ENCODE peak calls at places on chromosomes 13 and 19, in four cellular contexts. Q is K562, I is keratinocyte, J is GM23338. Y is an unnamed sample.
A peak's percentile ranks its signal among the peaks of the same experiment; 100 is the strongest.

GRCh38 chr19:10009269-10009665 is 1.0 kb downstream of the COL5A3 start:
- DNase-seq in Q (peak; percentile 95), I (no peak), J (peak; percentile 87), Y (no peak)

GRCh38 chr13:30441304-30441703 is 19.0 kb downstream of the UBE2L5 start:
- DNase-seq in Q (no peak), I (no peak), J (no peak), Y (no peak)

GRCh38 chr19:33784432-33784831 is 12.2 kb upstream of the KCTD15 start:
- DNase-seq in Q (no peak), I (no peak), J (no peak), Y (no peak)

GRCh38 chr13:112775791-112776279 is 86.0 kb downstream of the ATP11A start:
- DNase-seq in Q (no peak), I (no peak), J (no peak), Y (no peak)

GRCh38 chr13:44312898-44313551 is 60.6 kb upstream of the SERP2 start:
- DNase-seq in Q (no peak), I (peak; percentile 94), J (no peak), Y (peak; percentile 88)

GRCh38 chr19:45107621-45108170 is 14.7 kb downstream of the PPP1R37 start:
- DNase-seq in Q (no peak), I (no peak), J (no peak), Y (no peak)

GRCh38 chr19:15072930-15073647 is 8.9 kb upstream of the OR1I1 start:
- DNase-seq in Q (no peak), I (peak; percentile 84), J (peak; percentile 59), Y (no peak)

GRCh38 chr19:13277104-13277809 is 127.0 kb downstream of the IER2 start:
- DNase-seq in Q (peak; percentile 80), I (no peak), J (peak; percentile 86), Y (peak; percentile 80)

GRCh38 chr13:26473571-26474230 is 83.8 kb upstream of the WASF3 start:
- DNase-seq in Q (no peak), I (no peak), J (no peak), Y (no peak)

GRCh38 chr13:24134772-24135171 is 25.7 kb upstream of the SPATA13 start:
- DNase-seq in Q (no peak), I (no peak), J (no peak), Y (no peak)

GRCh38 chr19:5891938-5892771 is 11.4 kb downstream of the NDUFA11 start:
- DNase-seq in Q (peak; percentile 69), I (no peak), J (peak; percentile 66), Y (no peak)

GRCh38 chr13:75365724-75366173 is 116.2 kb downstream of the TBC1D4 start:
- DNase-seq in Q (no peak), I (peak; percentile 82), J (peak; percentile 39), Y (peak; percentile 80)

GRCh38 chr13:51221674-51222509 is at the start of gene FAM124A:
- DNase-seq in Q (peak; percentile 67), I (no peak), J (peak; percentile 82), Y (peak; percentile 4)
- TF ChIP-seq EZH2 in Q (no peak), I (no peak), J (no peak), Y (no peak)

DNA sequence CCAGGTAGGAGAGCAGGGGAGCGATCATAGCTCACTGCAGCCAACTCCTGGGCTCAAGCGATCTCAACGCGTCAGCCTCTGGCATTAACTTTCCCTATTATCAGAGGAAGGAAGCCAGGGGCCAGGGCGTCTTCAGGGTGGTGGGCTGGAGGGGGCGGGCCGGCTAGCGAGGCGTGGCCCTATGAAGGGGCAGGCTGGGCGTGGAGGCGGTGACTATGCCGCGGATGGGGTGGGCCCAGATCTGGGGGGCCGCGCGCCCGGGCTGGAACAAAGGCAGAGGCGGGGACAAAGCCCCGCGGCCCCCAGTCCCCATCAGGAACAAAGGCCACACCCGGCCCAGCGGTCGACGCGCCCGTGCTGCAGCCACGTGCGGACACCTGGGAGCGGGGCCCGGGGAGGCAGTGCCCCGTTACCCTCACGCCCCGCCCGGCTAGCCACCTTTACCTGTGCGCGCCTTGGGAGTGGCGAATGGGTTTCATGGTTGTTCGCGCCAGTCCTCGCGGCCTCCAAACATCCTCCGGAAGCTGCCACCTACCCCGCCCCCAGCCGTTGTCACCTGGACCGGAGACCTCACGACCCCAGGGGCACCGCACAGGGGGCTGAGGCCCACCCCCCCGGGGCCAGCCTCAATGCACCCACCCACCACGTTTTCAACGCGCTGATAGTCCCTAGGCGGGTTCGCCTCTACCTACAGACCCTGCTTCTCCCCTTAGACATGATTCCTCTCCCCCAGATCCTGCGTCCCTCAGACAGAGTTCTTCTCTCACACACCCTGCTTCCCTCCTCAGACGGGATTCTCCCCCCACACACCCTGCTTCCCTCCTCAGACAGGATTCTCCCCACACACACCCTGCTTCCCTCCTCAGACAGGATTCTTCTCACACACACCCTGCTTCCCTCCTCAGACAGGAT is 5.4 kb upstream of the TRIM28 start:
- DNase-seq in Q (no peak), I (no peak), J (peak; percentile 97), Y (no peak)
- TF ChIP-seq EZH2 in Q (no peak), I (no peak), J (no peak), Y (no peak)

GRCh38 chr13:78587395-78587794 is 16.0 kb downstream of the POU4F1 start:
- DNase-seq in Q (no peak), I (no peak), J (no peak), Y (no peak)

GRCh38 chr13:78589206-78589605 is 14.1 kb downstream of the POU4F1 start:
- DNase-seq in Q (peak; percentile 12), I (no peak), J (peak; percentile 94), Y (no peak)

GRCh38 chr13:78586706-78587105 is 16.6 kb downstream of the POU4F1 start:
- DNase-seq in Q (peak; percentile 27), I (no peak), J (peak; percentile 96), Y (no peak)
- TF ChIP-seq EZH2 in Q (no peak), I (no peak), J (no peak), Y (no peak)

GRCh38 chr13:110923086-110923485 is 8.2 kb upstream of the ANKRD10 start:
- DNase-seq in Q (no peak), I (no peak), J (no peak), Y (no peak)

GRCh38 chr13:110923777-110924638 is 9.1 kb upstream of the ANKRD10 start:
- DNase-seq in Q (no peak), I (no peak), J (no peak), Y (no peak)

GRCh38 chr13:110921695-110922094 is 6.8 kb upstream of the ANKRD10 start:
- DNase-seq in Q (no peak), I (no peak), J (no peak), Y (no peak)

GRCh38 chr13:110921209-110921608 is 6.3 kb upstream of the ANKRD10 start:
- DNase-seq in Q (no peak), I (no peak), J (no peak), Y (no peak)

DNA sequence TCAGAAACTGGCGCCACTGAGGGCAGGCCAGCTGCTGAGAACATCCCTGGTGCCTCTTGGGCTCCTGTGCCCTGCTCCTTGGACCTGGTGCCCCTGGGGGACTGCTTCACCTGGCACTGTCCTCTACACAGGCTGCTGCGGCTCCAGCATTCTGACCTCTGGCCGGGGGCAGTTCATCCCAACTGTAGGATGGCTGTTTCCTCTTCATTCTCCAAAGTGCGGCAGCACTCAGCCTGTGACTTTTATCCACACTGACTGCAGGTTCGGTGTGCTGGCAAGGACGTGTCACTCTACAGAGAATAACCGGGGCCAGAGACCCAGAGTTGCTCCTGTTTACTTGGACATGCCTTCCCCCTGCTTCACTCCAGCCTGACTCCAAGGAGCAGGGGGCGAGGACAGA is 7.6 kb upstream of the ANKRD10 start:
- DNase-seq in Q (no peak), I (no peak), J (no peak), Y (no peak)
- TF ChIP-seq EZH2 in Q (no peak), I (no peak), J (no peak), Y (no peak)

GRCh38 chr13:28822161-28822560 is 2.0 kb downstream of the MTUS2 start:
- DNase-seq in Q (no peak), I (no peak), J (no peak), Y (no peak)

GRCh38 chr13:28819748-28820098 is 416 bp upstream of the MTUS2 start:
- DNase-seq in Q (peak; percentile 75), I (no peak), J (peak; percentile 86), Y (no peak)

GRCh38 chr13:28822801-28823200 is 2.7 kb downstream of the MTUS2 start:
- DNase-seq in Q (no peak), I (no peak), J (no peak), Y (no peak)

GRCh38 chr13:28819046-28819747 is 942 bp upstream of the MTUS2 start:
- DNase-seq in Q (peak; percentile 8), I (no peak), J (peak; percentile 73), Y (no peak)

GRCh38 chr13:28820099-28821051 is at the start of gene MTUS2:
- DNase-seq in Q (peak; percentile 69), I (no peak), J (peak; percentile 85), Y (no peak)
- TF ChIP-seq EZH2 in Q (no peak), I (peak; percentile 95), J (peak; percentile 34), Y (no peak)

DNA sequence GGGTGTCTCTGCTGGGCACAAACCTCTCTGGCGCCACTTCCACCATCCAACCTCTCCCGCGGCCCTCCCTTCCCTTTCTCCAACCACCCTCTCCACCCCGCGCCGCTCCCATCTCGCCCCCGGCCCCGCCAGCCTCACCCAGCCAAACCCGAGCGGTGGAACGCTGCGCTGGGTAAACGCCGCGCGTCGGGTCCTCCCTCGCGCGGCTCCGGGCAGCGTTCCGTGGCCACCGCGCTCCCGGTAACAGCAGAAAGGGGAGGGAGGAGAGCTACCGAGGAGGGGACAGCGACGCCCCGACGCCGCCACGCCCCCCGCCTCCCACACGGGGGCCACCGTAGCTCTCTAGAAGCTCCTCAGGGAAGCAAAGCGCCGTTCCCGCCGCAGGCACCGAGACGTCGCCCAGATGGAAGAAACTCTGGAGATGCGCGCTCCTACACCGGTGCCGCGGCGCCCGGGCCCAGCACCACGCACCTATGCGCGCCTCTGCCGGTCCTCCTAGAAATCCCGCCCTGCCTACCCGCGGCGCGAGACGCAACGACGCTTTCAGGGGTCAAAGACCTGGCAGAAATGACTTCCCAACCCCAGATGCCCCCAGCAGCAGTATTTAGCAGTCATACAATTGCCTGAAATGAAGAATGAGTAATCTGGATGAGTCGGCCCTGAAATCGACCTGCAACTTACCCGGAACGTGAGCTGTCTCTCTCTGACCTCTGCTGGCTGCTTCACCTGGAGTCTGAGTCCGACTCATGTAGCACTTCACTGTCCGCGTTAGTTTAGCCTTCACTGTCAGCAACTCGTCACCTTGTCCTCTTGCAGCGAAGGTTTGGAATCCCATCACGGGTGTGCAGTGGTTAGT is at the start of gene RUBCNL:
- DNase-seq in Q (peak; percentile 13), I (peak; percentile 11), J (peak; percentile 74), Y (peak; percentile 26)
- TF ChIP-seq EZH2 in Q (no peak), I (no peak), J (peak; percentile 53), Y (no peak)

GRCh38 chr13:25171517-25172302 is at the start of gene AMER2:
- DNase-seq in Q (no peak), I (no peak), J (peak; percentile 37), Y (no peak)
- TF ChIP-seq EZH2 in Q (no peak), I (peak; percentile 96), J (peak; percentile 85), Y (no peak)

GRCh38 chr19:11279505-11280236 is 16.3 kb upstream of the TSPAN16 start:
- DNase-seq in Q (no peak), I (no peak), J (no peak), Y (no peak)
- TF ChIP-seq EZH2 in Q (no peak), I (no peak), J (no peak), Y (no peak)

Y was measured in HCT116.